ENCODE peak calls at places on chromosomes 7 and 10, in eight cellular contexts. B is aorta; K is GM04504; P is ELF-1; A is activated T-cell treated with anti-CD3 and anti-CD28 coated beads, Interleukin-2, amount 50 U/mL, for 72 hours; U is NCI-H2081; I is AG10803; C is psoas muscle. V is an unnamed sample.

GRCh38 chr7:4265056-4265455 is 417.0 kb upstream of the FOXK1 start:
- DNase-seq in C (no peak), A (no peak), P (peak; percentile 35), I (no peak), B (no peak), K (no peak), U (no peak), V (no peak)

GRCh38 chr7:123183431-123183830 is 16.3 kb downstream of the SLC13A1 start:
- DNase-seq in C (no peak), I (no peak), U (no peak), P (no peak), B (no peak), K (no peak), A (no peak), V (no peak)

GRCh38 chr7:11714676-11715075 is 117.3 kb downstream of the THSD7A start:
- DNase-seq in P (no peak), K (no peak), C (no peak), U (no peak), B (no peak), A (no peak), I (no peak), V (no peak)

GRCh38 chr10:69475433-69475830 is 24.2 kb downstream of the TSPAN15 start:
- DNase-seq in A (no peak), K (no peak), P (no peak), U (no peak), B (no peak), I (peak; percentile 62), C (no peak), V (no peak)

GRCh38 chr10:6457376-6457775 is 122.7 kb downstream of the PRKCQ start:
- DNase-seq in B (no peak), U (no peak), I (no peak), P (no peak), C (no peak), A (no peak), K (no peak), V (no peak)

GRCh38 chr10:75407296-75407715 is 5.7 kb upstream of the ZNF503 start:
- DNase-seq in K (no peak), C (no peak), I (no peak), U (no peak), B (no peak), P (peak; percentile 58), A (no peak), V (peak; percentile 43)

GRCh38 chr10:97553575-97554100 is 18.9 kb upstream of the ANKRD2 start:
- DNase-seq in K (no peak), P (peak; percentile 95), C (peak; percentile 88), U (peak; percentile 48), B (peak; percentile 90), I (peak; percentile 69), A (peak; percentile 50), V (peak; percentile 74)

GRCh38 chr10:62333988-62334682 is 40.0 kb upstream of the ZNF365 start:
- DNase-seq in K (no peak), C (no peak), I (no peak), B (no peak), U (no peak), A (no peak), P (no peak), V (no peak)

GRCh38 chr7:4809691-4810090 is 34.3 kb downstream of the AP5Z1 start:
- DNase-seq in I (no peak), U (no peak), P (no peak), B (no peak), C (no peak), K (no peak), A (no peak), V (no peak)

GRCh38 chr10:88028654-88029053 is 165.2 kb downstream of the PTEN start:
- DNase-seq in A (no peak), B (no peak), I (no peak), C (no peak), K (no peak), P (no peak), U (no peak), V (no peak)

GRCh38 chr10:77602913-77603528 is 34.6 kb downstream of the KCNMA1 start:
- DNase-seq in I (peak; percentile 9), A (no peak), K (no peak), P (no peak), B (no peak), C (no peak), U (no peak), V (no peak)

GRCh38 chr7:151075662-151075971 is 5.0 kb downstream of the FASTK start:
- DNase-seq in U (no peak), B (no peak), I (no peak), C (no peak), P (no peak), K (no peak), A (no peak), V (no peak)

GRCh38 chr10:7826971-7827370 is 8.7 kb downstream of the TAF3 start:
- DNase-seq in A (no peak), B (no peak), K (no peak), C (no peak), P (peak; percentile 31), U (no peak), I (peak; percentile 19), V (no peak)

GRCh38 chr10:119657725-119658124 is 6.5 kb downstream of the BAG3 start:
- DNase-seq in I (no peak), C (peak; percentile 67), K (no peak), A (no peak), B (no peak), U (no peak), P (no peak), V (no peak)

GRCh38 chr7:134512271-134512670 is 15.1 kb upstream of the AKR1B10 start:
- DNase-seq in B (no peak), A (no peak), U (no peak), I (no peak), P (no peak), C (no peak), K (no peak), V (no peak)

GRCh38 chr7:12738665-12739064 is 51.2 kb downstream of the ARL4A start:
- DNase-seq in I (no peak), C (no peak), A (no peak), B (no peak), P (no peak), K (no peak), U (no peak), V (no peak)

GRCh38 chr10:124611738-124612137 is 132.4 kb downstream of the FAM53B start:
- DNase-seq in I (no peak), A (peak; percentile 44), K (no peak), U (no peak), C (no peak), P (no peak), B (no peak), V (no peak)

GRCh38 chr10:14408139-14408538 is 77.4 kb upstream of the FRMD4A start:
- DNase-seq in C (no peak), B (no peak), P (no peak), K (no peak), A (no peak), U (no peak), I (no peak), V (no peak)

GRCh38 chr7:55342216-55342871 is 22.8 kb upstream of the LANCL2 start:
- DNase-seq in I (no peak), A (no peak), B (no peak), C (no peak), U (no peak), K (no peak), P (no peak), V (no peak)

GRCh38 chr10:34403512-34403911 is 411.6 kb downstream of the PARD3 start:
- DNase-seq in A (no peak), U (no peak), C (no peak), B (no peak), P (no peak), I (peak; percentile 59), K (no peak), V (no peak)

GRCh38 chr7:66731986-66732385 is 8.5 kb upstream of the RABGEF1 start:
- DNase-seq in K (no peak), A (no peak), C (no peak), I (no peak), B (no peak), P (no peak), U (no peak), V (no peak)

GRCh38 chr7:55129409-55130078 is 110.7 kb downstream of the EGFR start:
- DNase-seq in C (no peak), P (peak; percentile 48), B (no peak), I (peak; percentile 45), K (no peak), U (no peak), A (no peak), V (no peak)

GRCh38 chr10:110915035-110915434 is 3.9 kb downstream of the BBIP1 start:
- DNase-seq in A (no peak), I (no peak), P (no peak), K (no peak), B (no peak), C (no peak), U (no peak), V (no peak)

GRCh38 chr10:20993387-20994170 is 96.5 kb upstream of the NEBL start:
- DNase-seq in A (no peak), U (no peak), K (no peak), C (no peak), P (no peak), B (no peak), I (peak; percentile 3), V (no peak)

GRCh38 chr7:24979470-24979862 is 512 bp downstream of the OSBPL3 start:
- DNase-seq in U (peak; percentile 65), B (peak; percentile 84), K (peak; percentile 60), C (peak; percentile 73), I (peak; percentile 76), P (peak; percentile 80), A (peak; percentile 89), V (peak; percentile 59)

GRCh38 chr7:54995631-54996340 is 23.0 kb upstream of the EGFR start:
- DNase-seq in I (peak; percentile 46), A (peak; percentile 45), U (no peak), C (no peak), P (no peak), K (no peak), B (no peak), V (no peak)

GRCh38 chr7:112162161-112163020 is 43.8 kb downstream of the DOCK4 start:
- DNase-seq in B (no peak), P (peak; percentile 94), K (no peak), A (no peak), C (peak; percentile 31), U (peak; percentile 81), I (no peak), V (peak; percentile 38)

GRCh38 chr7:23093111-23093510 is 12.5 kb upstream of the KLHL7 start:
- DNase-seq in I (no peak), P (no peak), C (no peak), A (no peak), K (no peak), U (no peak), B (no peak), V (no peak)

GRCh38 chr7:136033413-136034031 is 56.4 kb upstream of the MTPN start:
- DNase-seq in K (no peak), A (peak; percentile 22), I (no peak), P (peak; percentile 41), B (no peak), U (no peak), C (no peak), V (no peak)

GRCh38 chr10:4281207-4281825 is 496.3 kb upstream of the KLF6 start:
- DNase-seq in I (peak; percentile 17), K (no peak), U (no peak), C (no peak), P (no peak), B (no peak), A (no peak), V (no peak)

GRCh38 chr7:32892521-32893224 is 1.1 kb upstream of the KBTBD2 start:
- DNase-seq in P (no peak), I (peak; percentile 37), B (peak; percentile 80), C (peak; percentile 68), A (peak; percentile 37), K (no peak), U (peak; percentile 64), V (peak; percentile 46)

GRCh38 chr10:52740913-52741675 is 31.5 kb downstream of the MBL2 start:
- DNase-seq in A (peak; percentile 33), B (no peak), U (peak; percentile 0), P (peak; percentile 88), I (peak; percentile 18), C (no peak), K (no peak), V (no peak)

GRCh38 chr7:11078242-11078834 is 104.7 kb downstream of the PHF14 start:
- DNase-seq in K (no peak), A (no peak), I (no peak), P (no peak), U (no peak), B (no peak), C (no peak), V (no peak)